ENCODE peak calls at places on chromosomes 13 and 19, in seven cellular contexts. F, Z, N, S, L, G and Q are unnamed samples.
A peak's percentile ranks its signal among the peaks of the same experiment; 100 is the strongest.

GRCh38 chr13:50200562-50200961 is 185.3 kb downstream of the KCNRG start:
- DNase-seq in F (no peak), Z (no peak), N (no peak), S (no peak), L (no peak), G (peak; percentile 34), Q (no peak)

GRCh38 chr19:15576526-15577156 is 38.4 kb upstream of the CYP4F8 start:
- DNase-seq in F (no peak), Z (no peak), N (peak; percentile 8), S (no peak), L (no peak), G (no peak), Q (no peak)

GRCh38 chr13:44747179-44747578 is 171.0 kb upstream of the TSC22D1 start:
- DNase-seq in F (no peak), Z (no peak), N (no peak), S (no peak), L (peak; percentile 58), G (no peak), Q (no peak)

GRCh38 chr19:44846455-44847143 is 502 bp downstream of the NECTIN2 start:
- DNase-seq in F (no peak), Z (peak; percentile 12), N (no peak), S (no peak), L (peak; percentile 39), G (no peak), Q (peak; percentile 80)

GRCh38 chr13:110771194-110771593 is 57.7 kb downstream of the ING1 start:
- DNase-seq in F (peak; percentile 29), Z (no peak), N (no peak), S (no peak), L (peak; percentile 46), G (no peak), Q (no peak)

GRCh38 chr13:40974460-40975407 is 44.4 kb downstream of the ELF1 start:
- DNase-seq in F (peak; percentile 66), Z (peak; percentile 76), N (peak; percentile 42), S (peak; percentile 37), L (no peak), G (peak; percentile 12), Q (peak; percentile 6)

GRCh38 chr13:78827471-78827870 is 168.5 kb upstream of the OBI1 start:
- DNase-seq in F (no peak), Z (no peak), N (peak; percentile 60), S (no peak), L (no peak), G (peak; percentile 24), Q (no peak)

GRCh38 chr13:99981115-99982020 is at the start of gene ZIC2:
- DNase-seq in F (no peak), Z (no peak), N (no peak), S (peak; percentile 13), L (no peak), G (peak; percentile 52), Q (peak; percentile 73)

GRCh38 chr19:50322931-50323781 is 6.0 kb downstream of the KCNC3 start:
- DNase-seq in F (no peak), Z (no peak), N (no peak), S (no peak), L (no peak), G (no peak), Q (no peak)

GRCh38 chr13:99179460-99179859 is 21.2 kb upstream of the UBAC2 start:
- DNase-seq in F (no peak), Z (no peak), N (no peak), S (no peak), L (no peak), G (no peak), Q (no peak)

GRCh38 chr19:29544656-29545360 is 19.0 kb downstream of the VSTM2B start:
- DNase-seq in F (no peak), Z (no peak), N (no peak), S (no peak), L (peak; percentile 10), G (no peak), Q (no peak)

GRCh38 chr13:92224052-92224821 is 825.8 kb downstream of the GPC5 start:
- DNase-seq in F (peak; percentile 80), Z (peak; percentile 98), N (no peak), S (no peak), L (no peak), G (no peak), Q (no peak)

GRCh38 chr13:41706189-41706588 is 248.8 kb downstream of the RGCC start:
- DNase-seq in F (no peak), Z (no peak), N (no peak), S (no peak), L (no peak), G (no peak), Q (no peak)

GRCh38 chr19:40802300-40803169 is 3.5 kb downstream of the EGLN2 start:
- DNase-seq in F (no peak), Z (no peak), N (peak; percentile 71), S (no peak), L (peak; percentile 82), G (peak; percentile 65), Q (no peak)

GRCh38 chr19:40661616-40662015 is 28.8 kb downstream of the NUMBL start:
- DNase-seq in F (no peak), Z (no peak), N (no peak), S (no peak), L (no peak), G (no peak), Q (no peak)

GRCh38 chr13:112959206-112959605 is 9.8 kb upstream of the MCF2L start:
- DNase-seq in F (no peak), Z (no peak), N (peak; percentile 69), S (no peak), L (peak; percentile 63), G (no peak), Q (no peak)

GRCh38 chr19:28009696-28010095 is 1203.3 kb downstream of the UQCRFS1 start:
- DNase-seq in F (no peak), Z (no peak), N (no peak), S (no peak), L (no peak), G (no peak), Q (no peak)

GRCh38 chr13:95184317-95184716 is 116.9 kb downstream of the ABCC4 start:
- DNase-seq in F (no peak), Z (no peak), N (no peak), S (no peak), L (no peak), G (no peak), Q (no peak)

GRCh38 chr13:111912453-111912866 is 154.5 kb upstream of the SOX1 start:
- DNase-seq in F (no peak), Z (no peak), N (no peak), S (no peak), L (no peak), G (no peak), Q (no peak)

GRCh38 chr13:41356788-41357187 is 45.7 kb downstream of the NAA16 start:
- DNase-seq in F (no peak), Z (no peak), N (no peak), S (peak; percentile 35), L (no peak), G (no peak), Q (no peak)

GRCh38 chr19:45693168-45693788 is 812 bp downstream of the QPCTL start:
- DNase-seq in F (peak; percentile 57), Z (peak; percentile 66), N (peak; percentile 88), S (peak; percentile 69), L (peak; percentile 74), G (peak; percentile 91), Q (peak; percentile 88)

GRCh38 chr19:18529782-18530181 is 7.9 kb upstream of the ELL start:
- DNase-seq in F (no peak), Z (no peak), N (no peak), S (no peak), L (no peak), G (peak; percentile 57), Q (no peak)

DNA sequence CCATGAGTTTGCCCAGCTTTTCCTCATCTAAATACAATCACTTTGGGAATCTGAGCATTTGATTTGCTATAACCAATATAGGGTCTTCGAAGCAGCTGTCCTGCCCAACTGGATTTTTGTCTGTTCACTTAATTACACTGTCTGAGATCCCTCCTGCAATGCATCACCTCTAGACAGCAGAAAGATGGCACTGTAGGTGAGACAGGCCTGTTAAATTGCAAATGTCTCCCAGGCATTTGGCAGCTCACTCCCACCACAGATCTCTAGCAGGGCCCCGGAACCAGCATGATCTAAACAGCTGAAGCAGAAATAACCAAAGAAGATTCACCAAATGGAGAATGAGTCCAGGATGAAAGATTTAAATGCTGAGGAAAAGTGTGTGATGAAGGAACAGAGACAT is 41.9 kb upstream of the SERPINE3 start:
- DNase-seq in F (no peak), Z (no peak), N (no peak), S (no peak), L (no peak), G (no peak), Q (no peak)
- TF ChIP-seq CTCF in F (no peak), Z (no peak), N (no peak), S (peak; percentile 9), L (no peak), G (no peak), Q (no peak)

DNA sequence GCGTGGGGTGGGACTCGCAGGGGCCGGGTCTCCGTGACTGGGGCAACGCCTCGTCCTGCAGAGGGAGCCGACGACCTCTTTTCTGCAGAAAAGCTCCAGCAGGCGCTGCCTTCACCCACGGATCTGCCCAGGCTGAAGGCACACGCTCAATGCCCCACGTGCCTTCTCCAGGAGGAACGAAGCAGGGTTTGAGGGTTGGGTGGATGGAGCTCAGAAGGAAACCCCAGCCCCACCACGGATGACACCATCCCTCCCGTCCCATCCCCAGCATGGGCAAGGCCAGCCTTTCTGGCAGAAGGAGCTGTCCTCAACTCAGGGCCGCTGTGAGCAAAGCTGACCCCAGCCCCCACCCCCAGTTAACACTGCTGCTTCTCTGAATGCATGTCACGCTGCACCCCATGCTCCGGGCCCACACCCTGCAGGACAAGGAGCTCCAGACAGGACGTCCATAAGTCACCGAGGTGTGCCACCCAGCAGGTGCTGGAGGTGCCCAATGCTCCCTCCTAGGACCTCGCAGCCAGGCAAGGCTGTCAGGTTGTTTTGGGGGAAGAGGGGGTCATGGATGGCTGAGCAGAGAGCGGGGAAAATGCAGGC is 7.4 kb downstream of the C19orf25 start:
- DNase-seq in F (no peak), Z (no peak), N (no peak), S (peak; percentile 31), L (no peak), G (no peak), Q (no peak)
- TF ChIP-seq CTCF in F (peak; percentile 19), Z (peak; percentile 5), N (peak; percentile 15), S (peak; percentile 41), L (no peak), G (peak; percentile 20), Q (no peak)

DNA sequence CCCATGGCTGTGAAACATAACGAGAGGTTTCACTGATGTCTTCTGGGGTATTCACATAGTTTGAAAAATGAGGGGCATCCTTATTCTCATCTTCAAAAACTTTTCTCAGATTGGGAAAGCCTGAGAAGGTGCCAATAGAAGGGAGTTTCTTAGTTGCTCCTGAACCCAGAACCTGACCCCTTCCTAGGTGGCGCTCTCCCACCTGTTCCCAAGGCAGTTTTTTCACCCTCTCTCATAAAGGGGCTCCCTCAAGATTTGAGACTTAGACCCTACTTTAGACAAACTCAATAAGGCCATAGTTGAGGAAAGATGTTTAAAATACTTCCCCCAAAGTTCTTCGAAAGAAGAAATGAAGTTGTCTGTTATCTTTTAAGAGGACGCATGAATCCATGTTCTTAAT is 142.2 kb downstream of the FGF9 start:
- DNase-seq in F (no peak), Z (no peak), N (no peak), S (no peak), L (no peak), G (no peak), Q (no peak)
- TF ChIP-seq CTCF in F (no peak), Z (no peak), N (no peak), S (peak; percentile 26), L (no peak), G (no peak), Q (no peak)

DNA sequence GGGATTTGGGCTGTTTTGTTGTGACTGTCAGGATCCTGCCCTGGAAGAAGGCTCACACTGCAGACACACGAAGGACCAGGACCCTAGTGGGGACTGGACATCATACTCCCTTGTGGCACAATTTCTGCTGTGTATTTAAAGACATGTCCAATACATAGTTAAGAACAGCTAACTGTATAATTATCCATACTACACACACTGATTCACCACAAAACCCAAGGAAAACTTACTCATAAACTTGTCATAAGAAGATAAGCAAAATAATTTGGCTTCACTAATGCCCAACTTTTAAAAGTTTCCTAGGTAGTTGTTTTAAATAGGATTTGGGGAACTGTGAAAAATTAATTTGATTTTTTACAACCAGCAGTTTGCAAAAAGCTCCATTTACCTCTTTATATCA is 46.1 kb downstream of the LATS2 start:
- DNase-seq in F (peak; percentile 66), Z (no peak), N (no peak), S (peak; percentile 65), L (no peak), G (no peak), Q (no peak)
- TF ChIP-seq CTCF in F (no peak), Z (no peak), N (no peak), S (no peak), L (no peak), G (no peak), Q (no peak)